ENCODE peak calls at places on chromosomes 7 and 10, in five cellular contexts. F, E, Y, P and G are unnamed samples.
A peak's percentile ranks its signal among the peaks of the same experiment; 100 is the strongest.

GRCh38 chr7:114653391-114654088 is 238.9 kb downstream of the FOXP2 start:
- DNase-seq in E (no peak), F (no peak), P (no peak), Y (no peak), G (no peak)

GRCh38 chr10:111199587-111199986 is 122.8 kb downstream of the ADRA2A start:
- DNase-seq in F (no peak), E (no peak), Y (no peak), P (no peak), G (no peak)

GRCh38 chr7:41881313-41882130 is 178.6 kb upstream of the INHBA start:
- DNase-seq in E (peak; percentile 12), Y (no peak), F (no peak), P (no peak), G (no peak)

GRCh38 chr7:142733271-142733670 is 16.0 kb upstream of the PRSS1 start:
- DNase-seq in F (no peak), E (no peak), P (no peak), Y (no peak), G (no peak)

GRCh38 chr10:99598781-99599481 is 21.3 kb downstream of the SLC25A28 start:
- DNase-seq in F (no peak), P (no peak), E (no peak), Y (no peak), G (no peak)

GRCh38 chr7:16080131-16080530 is 341.2 kb downstream of the CRPPA start:
- DNase-seq in P (no peak), Y (no peak), E (no peak), F (peak; percentile 48), G (no peak)

GRCh38 chr10:46543379-46544014 is 13.0 kb downstream of the GPRIN2 start:
- DNase-seq in E (peak; percentile 0), F (no peak), Y (no peak), P (no peak), G (no peak)

GRCh38 chr10:35306852-35307251 is 29.5 kb upstream of the CCNY start:
- DNase-seq in E (no peak), F (peak; percentile 95), Y (no peak), P (no peak), G (no peak)

GRCh38 chr10:133366751-133367150 is 6.4 kb downstream of the ECHS1 start:
- DNase-seq in Y (no peak), P (no peak), F (no peak), E (no peak), G (no peak)

GRCh38 chr7:4169505-4169904 is 512.6 kb upstream of the FOXK1 start:
- DNase-seq in Y (peak; percentile 38), F (no peak), E (no peak), P (no peak), G (no peak)

GRCh38 chr10:50260791-50261281 is 9.5 kb upstream of the ASAH2 start:
- DNase-seq in E (no peak), F (peak; percentile 27), P (no peak), Y (no peak), G (no peak)

GRCh38 chr10:100374137-100374655 is 27.2 kb downstream of the SCD start:
- DNase-seq in F (no peak), Y (peak; percentile 79), P (no peak), E (no peak), G (peak; percentile 52)

DNA sequence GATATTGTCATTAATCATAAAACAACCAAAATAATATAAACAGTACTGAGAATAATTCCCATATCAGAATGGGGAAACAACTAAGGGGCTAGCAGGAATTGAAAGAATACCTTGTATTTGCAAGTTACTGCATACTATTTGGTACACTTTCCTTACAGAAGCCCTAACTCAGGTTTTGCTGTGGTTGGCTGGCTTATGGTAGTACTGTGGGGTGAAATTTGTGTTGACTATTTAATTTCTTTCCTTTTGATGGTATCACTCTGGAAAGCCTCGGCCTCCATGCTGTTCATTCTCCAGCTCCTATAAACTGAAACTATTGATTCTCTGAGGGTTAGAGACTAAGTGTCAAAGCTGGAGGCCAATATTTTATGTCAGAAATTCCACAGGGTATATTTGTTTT is 13.6 kb downstream of the SKIDA1 start:
- DNase-seq in F (no peak), E (no peak), P (no peak), Y (no peak), G (no peak)
- H3K27ac ChIP-seq in F (no peak overlapping the region), E (no peak overlapping the region), P (no peak overlapping the region), Y (no peak overlapping the region), G (no peak overlapping the region)

GRCh38 chr7:47451851-47452205 is 130.1 kb downstream of the TNS3 start:
- DNase-seq in P (no peak), Y (no peak), E (no peak), F (no peak), G (no peak)
- H3K27ac ChIP-seq in P (no peak overlapping the region), Y (peak overlapping the region; percentile 76), E (no peak overlapping the region), F (no peak overlapping the region), G (no peak overlapping the region)

GRCh38 chr7:78558571-78558970 is 760.0 kb downstream of the PHTF2 start:
- DNase-seq in Y (no peak), F (no peak), P (no peak), E (no peak), G (no peak)

GRCh38 chr7:78563186-78563585 is 764.6 kb downstream of the PHTF2 start:
- DNase-seq in F (no peak), E (no peak), Y (no peak), P (no peak), G (no peak)

GRCh38 chr7:78565784-78566183 is 767.2 kb downstream of the PHTF2 start:
- DNase-seq in P (no peak), E (no peak), Y (no peak), F (no peak), G (no peak)

DNA sequence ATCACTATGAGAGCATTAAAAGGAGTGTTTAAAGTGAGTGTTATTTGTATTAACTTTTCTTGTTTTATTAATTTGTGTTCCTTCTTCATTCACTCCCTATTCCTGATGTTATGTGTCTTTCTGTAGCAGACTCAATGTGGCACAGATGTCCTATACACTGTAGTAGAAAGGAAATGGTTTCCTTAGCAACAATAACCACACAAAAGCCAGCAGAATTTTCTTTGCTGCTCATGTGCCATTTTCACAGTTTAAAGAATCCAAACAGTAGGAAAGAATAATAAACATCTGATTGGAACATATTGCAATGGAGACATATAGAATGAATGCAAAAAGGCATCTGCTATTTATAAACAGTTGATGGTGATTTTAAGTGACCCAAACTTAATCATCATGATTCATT is 763.6 kb downstream of the PHTF2 start:
- DNase-seq in F (no peak), Y (no peak), E (no peak), P (no peak), G (no peak)
- H3K27ac ChIP-seq in F (no peak overlapping the region), Y (no peak overlapping the region), E (no peak overlapping the region), P (no peak overlapping the region), G (no peak overlapping the region)

GRCh38 chr7:43869898-43870240 is 552 bp upstream of the MRPS24 start:
- DNase-seq in E (no peak), P (no peak), F (peak; percentile 93), Y (peak; percentile 28), G (no peak)
- H3K27ac ChIP-seq in E (peak overlapping the region; percentile 50), P (peak overlapping the region; percentile 21), F (peak overlapping the region; percentile 97), Y (peak overlapping the region; percentile 99), G (peak overlapping the region; percentile 87)

DNA sequence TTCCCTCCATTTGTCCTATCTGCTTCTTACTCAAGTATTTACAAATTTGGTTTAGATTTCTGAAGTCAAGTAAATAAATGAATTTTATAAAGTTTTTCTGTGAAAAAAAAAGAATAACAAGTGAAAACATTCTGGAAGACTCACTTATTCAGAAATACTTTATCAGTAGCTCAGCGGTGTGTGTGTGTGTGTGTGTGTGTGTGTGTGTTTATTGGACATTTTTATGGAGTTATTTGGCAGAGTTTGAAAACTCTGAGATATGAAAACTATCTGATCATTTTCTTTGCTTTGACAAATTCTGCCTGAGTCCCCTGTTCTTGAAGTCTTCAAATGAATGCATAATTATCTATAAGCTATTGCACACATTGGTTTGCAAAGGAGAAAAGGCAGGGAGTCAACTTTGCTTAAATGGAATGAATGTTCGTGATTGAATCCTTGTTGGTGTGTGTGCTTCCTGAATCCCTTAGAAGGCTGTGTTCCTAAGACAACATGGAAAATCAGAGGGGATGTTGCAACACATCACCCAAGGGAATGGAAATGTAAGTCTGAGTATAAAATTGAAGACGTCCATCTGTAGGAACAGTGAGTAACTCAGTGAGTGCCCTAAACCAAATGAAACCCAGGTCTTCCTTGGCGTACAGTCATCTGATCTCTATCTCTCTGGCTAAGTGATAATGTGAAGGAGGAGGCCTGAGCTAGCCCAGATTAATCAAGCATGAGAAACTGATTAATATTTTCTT is 160.9 kb downstream of the REEP3 start:
- DNase-seq in P (no peak), Y (no peak), F (peak; percentile 70), E (no peak), G (no peak)
- H3K27ac ChIP-seq in P (no peak overlapping the region), Y (no peak overlapping the region), F (no peak overlapping the region), E (no peak overlapping the region), G (no peak overlapping the region)